ENCODE peak calls at places on chromosomes 3 and 15, in four cellular contexts. V, G, W and A are unnamed samples.
A peak's percentile ranks its signal among the peaks of the same experiment; 100 is the strongest.

GRCh38 chr3:63494646-63495045 is 157.8 kb upstream of the SNTN start:
- DNase-seq in V (no peak), G (no peak), W (no peak), A (no peak)

GRCh38 chr15:99423186-99424130 is 142.3 kb upstream of the MEF2A start:
- DNase-seq in V (no peak), G (no peak), W (no peak), A (no peak)

GRCh38 chr3:71064976-71065763 is 518.4 kb downstream of the FOXP1 start:
- DNase-seq in V (peak; percentile 36), G (no peak), W (peak; percentile 5), A (peak; percentile 41)

GRCh38 chr15:101318147-101318809 is 23.2 kb upstream of the SNRPA1 start:
- DNase-seq in V (no peak), G (no peak), W (no peak), A (no peak)

GRCh38 chr3:165162883-165163282 is 33.3 kb downstream of the SLITRK3 start:
- DNase-seq in V (no peak), G (no peak), W (no peak), A (no peak)

GRCh38 chr3:110894574-110894973 is 177.0 kb upstream of the NECTIN3 start:
- DNase-seq in V (no peak), G (no peak), W (no peak), A (no peak)

GRCh38 chr3:23368731-23369130 is 165.6 kb downstream of the UBE2E2 start:
- DNase-seq in V (no peak), G (no peak), W (no peak), A (peak; percentile 59)

GRCh38 chr15:65254237-65254820 is 32.4 kb downstream of the PARP16 start:
- DNase-seq in V (no peak), G (no peak), W (no peak), A (no peak)

GRCh38 chr3:136630911-136631310 is 121.3 kb downstream of the STAG1 start:
- DNase-seq in V (no peak), G (no peak), W (no peak), A (no peak)

GRCh38 chr15:95409924-95410323 is 920.6 kb upstream of the NR2F2 start:
- DNase-seq in V (no peak), G (no peak), W (no peak), A (peak; percentile 32)

GRCh38 chr15:73994912-73995622 is 551 bp downstream of the PML start:
- DNase-seq in V (no peak), G (no peak), W (peak; percentile 28), A (no peak)

GRCh38 chr3:49465269-49466034 is 4.6 kb upstream of the DAG1 start:
- DNase-seq in V (no peak), G (no peak), W (peak; percentile 40), A (no peak)

GRCh38 chr3:194283218-194284006 is 67.7 kb downstream of the CPN2 start:
- DNase-seq in V (no peak), G (no peak), W (no peak), A (no peak)

GRCh38 chr3:17227472-17227871 is 342.7 kb downstream of the PLCL2 start:
- DNase-seq in V (no peak), G (no peak), W (no peak), A (no peak)

GRCh38 chr15:94094310-94094709 is 137.1 kb upstream of the MCTP2 start:
- DNase-seq in V (no peak), G (no peak), W (no peak), A (no peak)

GRCh38 chr15:80494311-80494710 is 90.1 kb downstream of the ARNT2 start:
- DNase-seq in V (peak; percentile 71), G (no peak), W (no peak), A (peak; percentile 74)

GRCh38 chr3:143697975-143698374 is 150.3 kb downstream of the SLC9A9 start:
- DNase-seq in V (no peak), G (no peak), W (no peak), A (no peak)

GRCh38 chr3:11776346-11776745 is 70.3 kb downstream of the TAMM41 start:
- DNase-seq in V (no peak), G (no peak), W (no peak), A (no peak)

GRCh38 chr15:65368646-65369045 is 9.2 kb downstream of the IGDCC3 start:
- DNase-seq in V (no peak), G (no peak), W (no peak), A (no peak)

GRCh38 chr15:95304116-95304873 is 1026.2 kb upstream of the NR2F2 start:
- DNase-seq in V (no peak), G (no peak), W (no peak), A (peak; percentile 92)

GRCh38 chr3:69871256-69871655 is 128.3 kb upstream of the SAMMSON start:
- DNase-seq in V (no peak), G (no peak), W (no peak), A (no peak)

GRCh38 chr15:98070132-98070531 is 109.6 kb downstream of the ARRDC4 start:
- DNase-seq in V (no peak), G (no peak), W (no peak), A (no peak)
- TF ChIP-seq ELK1 in V (no peak), G (no peak), W (no peak), A (no peak)

GRCh38 chr3:129104498-129105079 is 17.0 kb downstream of the RAB43 start:
- DNase-seq in V (no peak), G (no peak), W (no peak), A (no peak)

GRCh38 chr3:129106320-129106719 is 15.3 kb downstream of the RAB43 start:
- DNase-seq in V (no peak), G (no peak), W (no peak), A (no peak)

GRCh38 chr3:129107793-129108192 is 13.8 kb downstream of the RAB43 start:
- DNase-seq in V (no peak), G (no peak), W (no peak), A (no peak)

GRCh38 chr3:129105862-129106261 is 15.7 kb downstream of the RAB43 start:
- DNase-seq in V (no peak), G (no peak), W (no peak), A (no peak)

DNA sequence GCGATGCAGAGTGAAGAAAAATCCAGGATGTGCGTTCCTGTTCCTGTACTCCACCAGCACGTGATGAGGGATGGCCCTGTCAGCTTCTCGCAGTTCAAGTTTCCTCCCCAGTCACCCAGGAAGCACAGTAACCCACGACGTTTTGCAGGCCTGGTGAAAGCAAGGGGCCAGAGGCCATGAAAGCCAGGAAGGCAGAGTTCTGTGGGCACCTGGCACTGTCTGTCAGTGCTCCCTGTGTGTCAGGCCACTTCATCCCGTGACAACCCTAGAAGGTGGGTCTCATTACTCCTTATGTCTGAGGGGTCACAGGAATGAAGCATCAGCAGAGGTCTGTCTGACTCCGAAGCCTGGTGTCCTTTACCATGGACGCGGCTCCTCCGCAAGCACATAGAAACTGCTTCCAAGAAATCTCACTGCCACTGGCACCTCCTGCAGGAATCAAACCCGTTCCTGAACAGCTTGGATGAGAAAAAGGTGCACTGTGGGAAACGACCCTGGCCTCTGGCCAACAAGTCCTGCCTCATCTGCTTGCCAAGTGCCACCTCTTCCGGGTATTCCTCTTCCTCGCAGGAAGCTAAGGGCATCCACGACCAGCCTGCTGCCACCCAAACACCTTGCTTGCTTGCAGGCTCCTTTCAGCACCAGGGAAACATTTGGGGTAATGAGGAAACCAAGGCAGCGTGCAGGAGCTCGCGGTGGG is 14.6 kb downstream of the RAB43 start:
- DNase-seq in V (no peak), G (no peak), W (no peak), A (no peak)
- TF ChIP-seq ELK1 in V (no peak), G (no peak), W (no peak), A (no peak)

DNA sequence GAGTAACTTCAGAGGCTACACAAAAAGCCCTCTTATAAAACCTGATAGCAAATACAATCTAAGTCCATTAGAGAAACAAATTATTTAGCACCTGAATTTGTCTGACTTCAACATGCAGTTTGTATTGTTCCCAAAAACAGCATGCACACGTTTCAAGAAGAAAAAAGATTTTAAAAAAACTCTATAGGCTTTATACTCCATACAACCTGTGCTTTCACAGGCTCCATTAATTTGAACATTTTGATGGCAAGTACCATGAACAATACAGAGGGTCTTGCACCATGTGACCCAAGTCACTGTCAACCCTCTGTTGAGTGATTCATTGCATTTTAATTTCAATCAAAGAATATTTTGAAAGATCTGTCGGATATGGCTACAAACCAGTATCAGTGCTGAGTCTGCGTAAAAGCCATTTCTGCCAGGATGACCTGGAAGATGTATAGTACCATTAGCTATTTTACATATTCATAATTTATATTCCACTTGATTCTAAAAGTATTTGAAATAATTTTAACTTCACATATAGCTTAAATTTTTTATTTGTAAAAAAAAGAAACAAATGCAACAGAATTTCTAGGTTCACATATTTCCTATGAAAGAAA is 13.2 kb downstream of the ANXA2 start:
- DNase-seq in V (no peak), G (no peak), W (no peak), A (no peak)
- TF ChIP-seq ELK1 in V (no peak), G (no peak), W (no peak), A (no peak)

GRCh38 chr3:38609386-38610111 is 39.9 kb downstream of the SCN5A start:
- DNase-seq in V (no peak), G (no peak), W (no peak), A (no peak)
- TF ChIP-seq ELK1 in V (no peak), G (no peak), W (no peak), A (no peak)

DNA sequence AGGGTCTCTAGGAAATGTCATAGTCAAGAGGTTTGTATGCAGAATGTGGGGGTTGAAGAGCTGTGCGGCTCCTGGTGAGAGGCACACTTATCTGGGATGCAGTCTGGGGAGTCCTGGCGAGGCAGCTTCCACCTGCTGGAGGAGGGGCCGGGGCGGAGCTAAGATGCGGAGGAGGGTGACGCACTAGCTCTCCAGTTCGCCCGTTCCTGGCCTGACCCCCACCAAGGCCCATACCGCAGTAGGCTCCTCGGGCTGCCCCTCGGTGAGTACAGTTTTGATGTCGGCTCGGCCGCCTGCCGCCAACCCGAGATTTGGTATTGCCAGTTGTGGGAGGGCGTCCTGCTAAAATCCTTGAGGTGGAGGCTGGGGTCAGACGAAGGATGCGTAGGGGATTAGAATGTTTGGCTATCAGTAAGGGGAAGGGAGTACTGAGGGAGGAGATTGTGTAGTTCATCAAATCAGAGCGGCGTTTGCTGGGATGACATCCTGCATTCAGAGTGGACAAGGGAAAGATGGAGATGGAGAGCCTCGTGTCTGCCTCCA is at the start of gene SCG5:
- DNase-seq in V (no peak), G (no peak), W (peak; percentile 66), A (peak; percentile 49)
- TF ChIP-seq ELK1 in V (no peak), G (no peak), W (no peak), A (no peak)

DNA sequence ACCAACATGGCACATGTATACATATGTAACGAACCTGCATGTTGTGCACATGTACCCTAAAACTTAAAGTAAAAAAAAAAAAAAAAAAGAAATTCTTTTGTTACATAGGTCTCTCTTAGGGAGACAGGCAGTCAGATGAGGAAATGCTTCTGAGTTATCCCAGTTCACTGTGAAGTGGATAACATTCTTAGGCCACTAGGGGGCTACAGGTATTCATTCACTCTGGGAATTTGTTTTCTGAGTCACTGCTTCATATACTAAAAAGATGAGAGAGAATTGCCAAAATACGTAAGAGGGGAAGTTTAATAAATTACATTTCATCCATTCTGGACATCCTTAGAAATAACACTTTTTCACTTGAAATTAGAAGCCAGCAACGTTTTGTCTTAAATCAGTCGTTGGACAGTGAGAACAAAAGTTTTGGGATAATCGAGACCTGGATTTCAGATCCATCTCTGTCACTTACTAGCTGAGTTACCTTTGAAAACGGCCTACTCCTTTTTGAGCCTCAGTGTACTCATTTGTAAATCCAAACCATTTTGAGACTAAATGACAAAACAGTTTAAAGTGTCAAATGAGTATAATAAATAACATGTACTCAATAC is 738.4 kb upstream of the ALCAM start:
- DNase-seq in V (peak; percentile 30), G (no peak), W (peak; percentile 13), A (peak; percentile 73)
- TF ChIP-seq ELK1 in V (no peak), G (no peak), W (no peak), A (no peak)

GRCh38 chr15:60580650-60581415 is 101.9 kb upstream of the ICE2 start:
- DNase-seq in V (no peak), G (no peak), W (no peak), A (no peak)
- TF ChIP-seq ELK1 in V (no peak), G (no peak), W (no peak), A (no peak)